ENCODE peak calls at places on chromosomes 1 and 21, in eight cellular contexts. One of them, this sample, is unnamed.
A peak's percentile ranks its signal among the peaks of the same experiment; 100 is the strongest.

GRCh38 chr1:84847253-84848247 is 45.5 kb downstream of the LPAR3 start:
- DNase-seq in pancreas: peak; percentile 90
- DNase-seq in ELR: peak; percentile 96
- DNase-seq in stimulated activated CD8-positive, alpha-beta memory T cell treated with anti-CD3 and anti-CD28 coated beads, Interleukin-15, amount 100 ng/mL, for 4 hours: no peak
- DNase-seq in SK-MEL-5: peak; percentile 81
- DNase-seq in MM.1S: no peak
- DNase-seq in fibroblast of villous mesenchyme: peak; percentile 95
- DNase-seq in upper lobe of right lung: peak; percentile 90
- DNase-seq in this sample: peak; percentile 80

GRCh38 chr1:246153796-246154212 is 353.3 kb downstream of the SMYD3 start:
- DNase-seq in pancreas: no peak
- DNase-seq in ELR: peak; percentile 23
- DNase-seq in stimulated activated CD8-positive, alpha-beta memory T cell treated with anti-CD3 and anti-CD28 coated beads, Interleukin-15, amount 100 ng/mL, for 4 hours: no peak
- DNase-seq in SK-MEL-5: no peak
- DNase-seq in MM.1S: no peak
- DNase-seq in fibroblast of villous mesenchyme: no peak
- DNase-seq in upper lobe of right lung: no peak
- DNase-seq in this sample: no peak

GRCh38 chr1:76234061-76234460 is 159.5 kb downstream of the ST6GALNAC3 start:
- DNase-seq in pancreas: no peak
- DNase-seq in ELR: no peak
- DNase-seq in stimulated activated CD8-positive, alpha-beta memory T cell treated with anti-CD3 and anti-CD28 coated beads, Interleukin-15, amount 100 ng/mL, for 4 hours: no peak
- DNase-seq in SK-MEL-5: peak; percentile 38
- DNase-seq in MM.1S: no peak
- DNase-seq in fibroblast of villous mesenchyme: no peak
- DNase-seq in upper lobe of right lung: no peak
- DNase-seq in this sample: no peak

GRCh38 chr1:236159704-236160539 is 17.6 kb downstream of the GPR137B start:
- DNase-seq in pancreas: no peak
- DNase-seq in ELR: no peak
- DNase-seq in stimulated activated CD8-positive, alpha-beta memory T cell treated with anti-CD3 and anti-CD28 coated beads, Interleukin-15, amount 100 ng/mL, for 4 hours: no peak
- DNase-seq in SK-MEL-5: no peak
- DNase-seq in MM.1S: no peak
- DNase-seq in fibroblast of villous mesenchyme: peak; percentile 53
- DNase-seq in upper lobe of right lung: peak; percentile 29
- DNase-seq in this sample: peak; percentile 43

GRCh38 chr1:176656257-176656995 is 193.5 kb downstream of the PAPPA2 start:
- DNase-seq in pancreas: peak; percentile 17
- DNase-seq in ELR: peak; percentile 84
- DNase-seq in stimulated activated CD8-positive, alpha-beta memory T cell treated with anti-CD3 and anti-CD28 coated beads, Interleukin-15, amount 100 ng/mL, for 4 hours: no peak
- DNase-seq in SK-MEL-5: no peak
- DNase-seq in MM.1S: no peak
- DNase-seq in fibroblast of villous mesenchyme: peak; percentile 22
- DNase-seq in upper lobe of right lung: no peak
- DNase-seq in this sample: no peak

GRCh38 chr1:53619811-53620619 is 118.9 kb downstream of the GLIS1 start:
- DNase-seq in pancreas: no peak
- DNase-seq in ELR: peak; percentile 29
- DNase-seq in stimulated activated CD8-positive, alpha-beta memory T cell treated with anti-CD3 and anti-CD28 coated beads, Interleukin-15, amount 100 ng/mL, for 4 hours: no peak
- DNase-seq in SK-MEL-5: no peak
- DNase-seq in MM.1S: no peak
- DNase-seq in fibroblast of villous mesenchyme: peak; percentile 24
- DNase-seq in upper lobe of right lung: peak; percentile 42
- DNase-seq in this sample: peak; percentile 6

GRCh38 chr1:167529829-167530474 is 11.6 kb upstream of the CD247 start:
- DNase-seq in pancreas: no peak
- DNase-seq in ELR: no peak
- DNase-seq in stimulated activated CD8-positive, alpha-beta memory T cell treated with anti-CD3 and anti-CD28 coated beads, Interleukin-15, amount 100 ng/mL, for 4 hours: no peak
- DNase-seq in SK-MEL-5: no peak
- DNase-seq in MM.1S: no peak
- DNase-seq in fibroblast of villous mesenchyme: peak; percentile 38
- DNase-seq in upper lobe of right lung: no peak
- DNase-seq in this sample: no peak

GRCh38 chr1:77434972-77435371 is 153.2 kb downstream of the AK5 start:
- DNase-seq in pancreas: no peak
- DNase-seq in ELR: no peak
- DNase-seq in stimulated activated CD8-positive, alpha-beta memory T cell treated with anti-CD3 and anti-CD28 coated beads, Interleukin-15, amount 100 ng/mL, for 4 hours: no peak
- DNase-seq in SK-MEL-5: no peak
- DNase-seq in MM.1S: no peak
- DNase-seq in fibroblast of villous mesenchyme: no peak
- DNase-seq in upper lobe of right lung: no peak
- DNase-seq in this sample: no peak

GRCh38 chr21:27298465-27298864 is 331.6 kb upstream of the ADAMTS5 start:
- DNase-seq in pancreas: no peak
- DNase-seq in ELR: no peak
- DNase-seq in stimulated activated CD8-positive, alpha-beta memory T cell treated with anti-CD3 and anti-CD28 coated beads, Interleukin-15, amount 100 ng/mL, for 4 hours: no peak
- DNase-seq in SK-MEL-5: no peak
- DNase-seq in MM.1S: no peak
- DNase-seq in fibroblast of villous mesenchyme: no peak
- DNase-seq in upper lobe of right lung: no peak
- DNase-seq in this sample: no peak

GRCh38 chr1:214676747-214677146 is 73.8 kb downstream of the CENPF start:
- DNase-seq in pancreas: no peak
- DNase-seq in ELR: no peak
- DNase-seq in stimulated activated CD8-positive, alpha-beta memory T cell treated with anti-CD3 and anti-CD28 coated beads, Interleukin-15, amount 100 ng/mL, for 4 hours: no peak
- DNase-seq in SK-MEL-5: no peak
- DNase-seq in MM.1S: no peak
- DNase-seq in fibroblast of villous mesenchyme: no peak
- DNase-seq in upper lobe of right lung: no peak
- DNase-seq in this sample: no peak

GRCh38 chr1:42240964-42241755 is 76.6 kb upstream of the GUCA2A start:
- DNase-seq in pancreas: no peak
- DNase-seq in ELR: peak; percentile 19
- DNase-seq in stimulated activated CD8-positive, alpha-beta memory T cell treated with anti-CD3 and anti-CD28 coated beads, Interleukin-15, amount 100 ng/mL, for 4 hours: no peak
- DNase-seq in SK-MEL-5: no peak
- DNase-seq in MM.1S: no peak
- DNase-seq in fibroblast of villous mesenchyme: peak; percentile 53
- DNase-seq in upper lobe of right lung: no peak
- DNase-seq in this sample: no peak

This sample was measured in transverse colon.